ENCODE peak calls at places on chromosomes 7 and 10, in seven cellular contexts. One of them, this sample, is unnamed.

GRCh38 chr10:125010362-125010761 is 68.4 kb downstream of the ZRANB1 start:
- DNase-seq in kidney: no peak
- DNase-seq in mammary epithelial cell: no peak
- DNase-seq in AG09309: no peak
- DNase-seq in CD8-positive, alpha-beta T cell: no peak
- DNase-seq in mucosa of descending colon: peak
- DNase-seq in IMR-90: no peak
- DNase-seq in this sample: no peak

GRCh38 chr7:2471396-2471795 is 4.8 kb downstream of the GRIFIN start:
- DNase-seq in kidney: peak
- DNase-seq in mammary epithelial cell: peak
- DNase-seq in AG09309: no peak
- DNase-seq in CD8-positive, alpha-beta T cell: no peak
- DNase-seq in mucosa of descending colon: no peak
- DNase-seq in IMR-90: peak
- DNase-seq in this sample: no peak

GRCh38 chr10:14588084-14588937 is 186.4 kb downstream of the FAM107B start:
- DNase-seq in kidney: no peak
- DNase-seq in mammary epithelial cell: no peak
- DNase-seq in AG09309: peak
- DNase-seq in CD8-positive, alpha-beta T cell: no peak
- DNase-seq in mucosa of descending colon: no peak
- DNase-seq in IMR-90: peak
- DNase-seq in this sample: peak

GRCh38 chr10:104104926-104105325 is 17.0 kb upstream of the SFR1 start:
- DNase-seq in kidney: no peak
- DNase-seq in mammary epithelial cell: peak
- DNase-seq in AG09309: no peak
- DNase-seq in CD8-positive, alpha-beta T cell: no peak
- DNase-seq in mucosa of descending colon: no peak
- DNase-seq in IMR-90: peak
- DNase-seq in this sample: no peak

GRCh38 chr10:34580214-34580613 is 234.9 kb downstream of the PARD3 start:
- DNase-seq in kidney: no peak
- DNase-seq in mammary epithelial cell: no peak
- DNase-seq in AG09309: no peak
- DNase-seq in CD8-positive, alpha-beta T cell: no peak
- DNase-seq in mucosa of descending colon: no peak
- DNase-seq in IMR-90: no peak
- DNase-seq in this sample: no peak

GRCh38 chr7:47979145-47979831 is at the start of gene HUS1:
- DNase-seq in kidney: peak
- DNase-seq in mammary epithelial cell: peak
- DNase-seq in AG09309: peak
- DNase-seq in CD8-positive, alpha-beta T cell: peak
- DNase-seq in mucosa of descending colon: peak
- DNase-seq in IMR-90: peak
- DNase-seq in this sample: peak

GRCh38 chr10:60466267-60467201 is 76.9 kb upstream of the ANK3 start:
- DNase-seq in kidney: no peak
- DNase-seq in mammary epithelial cell: no peak
- DNase-seq in AG09309: no peak
- DNase-seq in CD8-positive, alpha-beta T cell: no peak
- DNase-seq in mucosa of descending colon: no peak
- DNase-seq in IMR-90: peak
- DNase-seq in this sample: no peak

GRCh38 chr10:58573970-58574538 is 61.4 kb downstream of the BICC1 start:
- DNase-seq in kidney: no peak
- DNase-seq in mammary epithelial cell: no peak
- DNase-seq in AG09309: peak
- DNase-seq in CD8-positive, alpha-beta T cell: no peak
- DNase-seq in mucosa of descending colon: no peak
- DNase-seq in IMR-90: no peak
- DNase-seq in this sample: peak

GRCh38 chr7:57404343-57404966 is 45.5 kb upstream of the ZNF716 start:
- DNase-seq in kidney: peak
- DNase-seq in mammary epithelial cell: no peak
- DNase-seq in AG09309: no peak
- DNase-seq in CD8-positive, alpha-beta T cell: no peak
- DNase-seq in mucosa of descending colon: no peak
- DNase-seq in IMR-90: no peak
- DNase-seq in this sample: no peak

GRCh38 chr7:2920956-2921708 is 77.0 kb upstream of the GNA12 start:
- DNase-seq in kidney: no peak
- DNase-seq in mammary epithelial cell: peak
- DNase-seq in AG09309: no peak
- DNase-seq in CD8-positive, alpha-beta T cell: no peak
- DNase-seq in mucosa of descending colon: no peak
- DNase-seq in IMR-90: no peak
- DNase-seq in this sample: no peak

GRCh38 chr7:44307905-44308740 is 17.3 kb downstream of the CAMK2B start:
- DNase-seq in kidney: no peak
- DNase-seq in mammary epithelial cell: peak
- DNase-seq in AG09309: no peak
- DNase-seq in CD8-positive, alpha-beta T cell: no peak
- DNase-seq in mucosa of descending colon: no peak
- DNase-seq in IMR-90: no peak
- DNase-seq in this sample: no peak

GRCh38 chr7:43362652-43363428 is 220.1 kb upstream of the STK17A start:
- DNase-seq in kidney: peak
- DNase-seq in mammary epithelial cell: peak
- DNase-seq in AG09309: peak
- DNase-seq in CD8-positive, alpha-beta T cell: no peak
- DNase-seq in mucosa of descending colon: no peak
- DNase-seq in IMR-90: peak
- DNase-seq in this sample: peak

GRCh38 chr7:46291064-46291463 is 370.0 kb upstream of the IGFBP3 start:
- DNase-seq in kidney: peak
- DNase-seq in mammary epithelial cell: peak
- DNase-seq in AG09309: no peak
- DNase-seq in CD8-positive, alpha-beta T cell: no peak
- DNase-seq in mucosa of descending colon: no peak
- DNase-seq in IMR-90: peak
- DNase-seq in this sample: peak

GRCh38 chr10:44908071-44908709 is 2.9 kb upstream of the TMEM72 start:
- DNase-seq in kidney: no peak
- DNase-seq in mammary epithelial cell: no peak
- DNase-seq in AG09309: peak
- DNase-seq in CD8-positive, alpha-beta T cell: no peak
- DNase-seq in mucosa of descending colon: no peak
- DNase-seq in IMR-90: peak
- DNase-seq in this sample: peak

GRCh38 chr7:14714161-14714728 is 188.3 kb downstream of the DGKB start:
- DNase-seq in kidney: no peak
- DNase-seq in mammary epithelial cell: no peak
- DNase-seq in AG09309: no peak
- DNase-seq in CD8-positive, alpha-beta T cell: no peak
- DNase-seq in mucosa of descending colon: no peak
- DNase-seq in IMR-90: no peak
- DNase-seq in this sample: no peak

GRCh38 chr7:151020231-151020630 is 4.1 kb downstream of the ATG9B start:
- DNase-seq in kidney: no peak
- DNase-seq in mammary epithelial cell: no peak
- DNase-seq in AG09309: no peak
- DNase-seq in CD8-positive, alpha-beta T cell: no peak
- DNase-seq in mucosa of descending colon: no peak
- DNase-seq in IMR-90: no peak
- DNase-seq in this sample: no peak

GRCh38 chr7:887488-887820 is 11.1 kb downstream of the GET4 start:
- DNase-seq in kidney: peak
- DNase-seq in mammary epithelial cell: no peak
- DNase-seq in AG09309: no peak
- DNase-seq in CD8-positive, alpha-beta T cell: no peak
- DNase-seq in mucosa of descending colon: peak
- DNase-seq in IMR-90: no peak
- DNase-seq in this sample: no peak

GRCh38 chr7:130141161-130141857 is 63.9 kb downstream of the TMEM209 start:
- DNase-seq in kidney: peak
- DNase-seq in mammary epithelial cell: no peak
- DNase-seq in AG09309: no peak
- DNase-seq in CD8-positive, alpha-beta T cell: no peak
- DNase-seq in mucosa of descending colon: peak
- DNase-seq in IMR-90: peak
- DNase-seq in this sample: peak

GRCh38 chr10:109405338-109405737 is 518.0 kb downstream of the XPNPEP1 start:
- DNase-seq in kidney: no peak
- DNase-seq in mammary epithelial cell: no peak
- DNase-seq in AG09309: no peak
- DNase-seq in CD8-positive, alpha-beta T cell: no peak
- DNase-seq in mucosa of descending colon: no peak
- DNase-seq in IMR-90: no peak
- DNase-seq in this sample: no peak

GRCh38 chr7:17289074-17289665 is 9.3 kb upstream of the AHR start:
- DNase-seq in kidney: no peak
- DNase-seq in mammary epithelial cell: no peak
- DNase-seq in AG09309: no peak
- DNase-seq in CD8-positive, alpha-beta T cell: no peak
- DNase-seq in mucosa of descending colon: no peak
- DNase-seq in IMR-90: peak
- DNase-seq in this sample: no peak

GRCh38 chr7:150801946-150802771 is 1.6 kb downstream of the TMEM176A start:
- DNase-seq in kidney: no peak
- DNase-seq in mammary epithelial cell: no peak
- DNase-seq in AG09309: no peak
- DNase-seq in CD8-positive, alpha-beta T cell: no peak
- DNase-seq in mucosa of descending colon: no peak
- DNase-seq in IMR-90: no peak
- DNase-seq in this sample: no peak

GRCh38 chr10:15084502-15084922 is 4.1 kb downstream of the ACBD7 start:
- DNase-seq in kidney: no peak
- DNase-seq in mammary epithelial cell: peak
- DNase-seq in AG09309: peak
- DNase-seq in CD8-positive, alpha-beta T cell: no peak
- DNase-seq in mucosa of descending colon: no peak
- DNase-seq in IMR-90: peak
- DNase-seq in this sample: peak

GRCh38 chr7:138880881-138881577 is 83.0 kb upstream of the ATP6V0A4 start:
- DNase-seq in kidney: no peak
- DNase-seq in mammary epithelial cell: no peak
- DNase-seq in AG09309: no peak
- DNase-seq in CD8-positive, alpha-beta T cell: no peak
- DNase-seq in mucosa of descending colon: no peak
- DNase-seq in IMR-90: no peak
- DNase-seq in this sample: peak

GRCh38 chr10:17645591-17646345 is 1.8 kb downstream of the STAM start:
- DNase-seq in kidney: no peak
- DNase-seq in mammary epithelial cell: peak
- DNase-seq in AG09309: no peak
- DNase-seq in CD8-positive, alpha-beta T cell: no peak
- DNase-seq in mucosa of descending colon: no peak
- DNase-seq in IMR-90: peak
- DNase-seq in this sample: no peak

GRCh38 chr7:151125835-151126481 is 39.7 kb downstream of the AGAP3 start:
- DNase-seq in kidney: no peak
- DNase-seq in mammary epithelial cell: no peak
- DNase-seq in AG09309: no peak
- DNase-seq in CD8-positive, alpha-beta T cell: no peak
- DNase-seq in mucosa of descending colon: peak
- DNase-seq in IMR-90: no peak
- DNase-seq in this sample: no peak

GRCh38 chr10:110631934-110632333 is 12.2 kb upstream of the RBM20 start:
- DNase-seq in kidney: no peak
- DNase-seq in mammary epithelial cell: no peak
- DNase-seq in AG09309: no peak
- DNase-seq in CD8-positive, alpha-beta T cell: no peak
- DNase-seq in mucosa of descending colon: no peak
- DNase-seq in IMR-90: no peak
- DNase-seq in this sample: no peak

GRCh38 chr10:63698815-63699205 is 177.6 kb downstream of the REEP3 start:
- DNase-seq in kidney: no peak
- DNase-seq in mammary epithelial cell: no peak
- DNase-seq in AG09309: no peak
- DNase-seq in CD8-positive, alpha-beta T cell: no peak
- DNase-seq in mucosa of descending colon: no peak
- DNase-seq in IMR-90: no peak
- DNase-seq in this sample: peak

GRCh38 chr10:49052069-49052468 is 63.3 kb downstream of the VSTM4 start:
- DNase-seq in kidney: no peak
- DNase-seq in mammary epithelial cell: no peak
- DNase-seq in AG09309: no peak
- DNase-seq in CD8-positive, alpha-beta T cell: no peak
- DNase-seq in mucosa of descending colon: no peak
- DNase-seq in IMR-90: no peak
- DNase-seq in this sample: no peak

GRCh38 chr7:37786741-37787569 is 61.4 kb upstream of the NME8 start:
- DNase-seq in kidney: no peak
- DNase-seq in mammary epithelial cell: no peak
- DNase-seq in AG09309: no peak
- DNase-seq in CD8-positive, alpha-beta T cell: no peak
- DNase-seq in mucosa of descending colon: no peak
- DNase-seq in IMR-90: no peak
- DNase-seq in this sample: no peak

GRCh38 chr10:24418532-24418931 is 209.6 kb downstream of the KIAA1217 start:
- DNase-seq in kidney: no peak
- DNase-seq in mammary epithelial cell: no peak
- DNase-seq in AG09309: no peak
- DNase-seq in CD8-positive, alpha-beta T cell: no peak
- DNase-seq in mucosa of descending colon: no peak
- DNase-seq in IMR-90: no peak
- DNase-seq in this sample: no peak
- TF ChIP-seq CTCF in kidney: peak
- TF ChIP-seq CTCF in mammary epithelial cell: peak
- TF ChIP-seq CTCF in AG09309: no peak
- TF ChIP-seq CTCF in CD8-positive, alpha-beta T cell: no peak
- TF ChIP-seq CTCF in mucosa of descending colon: no peak
- TF ChIP-seq CTCF in IMR-90: peak
- TF ChIP-seq CTCF in this sample: peak

DNA sequence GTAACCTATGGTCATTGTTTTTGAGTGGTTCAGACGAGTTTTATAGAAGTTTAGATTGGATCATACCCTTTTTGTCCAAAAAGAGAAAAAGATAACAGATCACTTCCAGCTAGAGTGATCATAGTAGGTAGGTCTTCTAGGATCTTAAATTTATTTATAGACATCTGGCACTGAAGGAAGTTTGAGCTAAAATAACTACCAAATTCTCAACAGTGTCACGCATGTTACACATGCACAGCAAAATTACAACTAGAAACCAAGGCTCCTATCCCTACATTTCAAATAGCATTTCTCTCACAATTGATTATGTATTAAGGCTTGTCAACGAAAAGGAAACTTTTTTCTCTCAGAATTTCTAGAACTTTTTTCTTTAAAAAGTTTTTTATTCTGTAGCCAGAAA is 2.3 kb downstream of the CALU start:
- DNase-seq in kidney: no peak
- DNase-seq in mammary epithelial cell: no peak
- DNase-seq in AG09309: no peak
- DNase-seq in CD8-positive, alpha-beta T cell: no peak
- DNase-seq in mucosa of descending colon: no peak
- DNase-seq in IMR-90: no peak
- DNase-seq in this sample: peak
- H3K4me3 ChIP-seq in kidney: no peak
- H3K4me3 ChIP-seq in mammary epithelial cell: no peak
- H3K4me3 ChIP-seq in AG09309: peak
- H3K4me3 ChIP-seq in CD8-positive, alpha-beta T cell: no peak
- H3K4me3 ChIP-seq in mucosa of descending colon: no peak
- H3K4me3 ChIP-seq in IMR-90: no peak
- H3K4me3 ChIP-seq in this sample: peak

GRCh38 chr10:33330543-33331019 is 3.9 kb downstream of the NRP1 start:
- DNase-seq in kidney: peak
- DNase-seq in mammary epithelial cell: peak
- DNase-seq in AG09309: peak
- DNase-seq in CD8-positive, alpha-beta T cell: peak
- DNase-seq in mucosa of descending colon: peak
- DNase-seq in IMR-90: peak
- DNase-seq in this sample: peak
- TF ChIP-seq CTCF in kidney: peak
- TF ChIP-seq CTCF in mammary epithelial cell: peak
- TF ChIP-seq CTCF in AG09309: peak
- TF ChIP-seq CTCF in CD8-positive, alpha-beta T cell: peak
- TF ChIP-seq CTCF in mucosa of descending colon: peak
- TF ChIP-seq CTCF in IMR-90: peak
- TF ChIP-seq CTCF in this sample: peak

GRCh38 chr7:134780166-134780853 is 876 bp downstream of the CALD1 start:
- DNase-seq in kidney: no peak
- DNase-seq in mammary epithelial cell: no peak
- DNase-seq in AG09309: no peak
- DNase-seq in CD8-positive, alpha-beta T cell: no peak
- DNase-seq in mucosa of descending colon: no peak
- DNase-seq in IMR-90: no peak
- DNase-seq in this sample: no peak
- H3K4me3 ChIP-seq in kidney: peak
- H3K4me3 ChIP-seq in mammary epithelial cell: peak
- H3K4me3 ChIP-seq in AG09309: peak
- H3K4me3 ChIP-seq in CD8-positive, alpha-beta T cell: no peak
- H3K4me3 ChIP-seq in mucosa of descending colon: no peak
- H3K4me3 ChIP-seq in IMR-90: peak
- H3K4me3 ChIP-seq in this sample: peak

This sample was measured in AG10803.